ENCODE peak calls at places on chromosomes 1 and 21, in five cellular contexts. One of them, this sample, is unnamed.
A peak's percentile ranks its signal among the peaks of the same experiment; 100 is the strongest.

GRCh38 chr1:64459743-64460142 is 10.2 kb upstream of the CACHD1 start:
- DNase-seq in effector CD8-positive, alpha-beta T cell: no peak
- DNase-seq in cerebellar cortex: no peak
- DNase-seq in NCI-H1105 treated with DMSO at 0.1 percent for 48 hours: no peak
- DNase-seq in pancreas: no peak
- DNase-seq in this sample: no peak

GRCh38 chr1:2429780-2430591 is 17.6 kb upstream of the PEX10 start:
- DNase-seq in effector CD8-positive, alpha-beta T cell: no peak
- DNase-seq in cerebellar cortex: no peak
- DNase-seq in NCI-H1105 treated with DMSO at 0.1 percent for 48 hours: no peak
- DNase-seq in pancreas: no peak
- DNase-seq in this sample: no peak

GRCh38 chr1:121483961-121484424 is 299.2 kb downstream of the SRGAP2C start:
- DNase-seq in effector CD8-positive, alpha-beta T cell: no peak
- DNase-seq in cerebellar cortex: no peak
- DNase-seq in NCI-H1105 treated with DMSO at 0.1 percent for 48 hours: no peak
- DNase-seq in pancreas: no peak
- DNase-seq in this sample: peak; percentile 74

GRCh38 chr1:151372411-151372934 is at the start of gene SELENBP1:
- DNase-seq in effector CD8-positive, alpha-beta T cell: no peak
- DNase-seq in cerebellar cortex: no peak
- DNase-seq in NCI-H1105 treated with DMSO at 0.1 percent for 48 hours: peak; percentile 92
- DNase-seq in pancreas: peak; percentile 94
- DNase-seq in this sample: no peak

GRCh38 chr1:245997471-245998258 is 509.4 kb downstream of the SMYD3 start:
- DNase-seq in effector CD8-positive, alpha-beta T cell: no peak
- DNase-seq in cerebellar cortex: peak; percentile 58
- DNase-seq in NCI-H1105 treated with DMSO at 0.1 percent for 48 hours: no peak
- DNase-seq in pancreas: no peak
- DNase-seq in this sample: no peak

GRCh38 chr1:44534771-44535170 is 129.7 kb downstream of the RNF220 start:
- DNase-seq in effector CD8-positive, alpha-beta T cell: no peak
- DNase-seq in cerebellar cortex: no peak
- DNase-seq in NCI-H1105 treated with DMSO at 0.1 percent for 48 hours: no peak
- DNase-seq in pancreas: no peak
- DNase-seq in this sample: no peak

GRCh38 chr1:13806108-13806507 is 106.1 kb downstream of the PRDM2 start:
- DNase-seq in effector CD8-positive, alpha-beta T cell: no peak
- DNase-seq in cerebellar cortex: no peak
- DNase-seq in NCI-H1105 treated with DMSO at 0.1 percent for 48 hours: no peak
- DNase-seq in pancreas: no peak
- DNase-seq in this sample: no peak

GRCh38 chr1:87474098-87474497 is 145.4 kb downstream of the LMO4 start:
- DNase-seq in effector CD8-positive, alpha-beta T cell: no peak
- DNase-seq in cerebellar cortex: no peak
- DNase-seq in NCI-H1105 treated with DMSO at 0.1 percent for 48 hours: no peak
- DNase-seq in pancreas: no peak
- DNase-seq in this sample: no peak

GRCh38 chr1:154213274-154213673 is 7.1 kb upstream of the CFAP141 start:
- DNase-seq in effector CD8-positive, alpha-beta T cell: no peak
- DNase-seq in cerebellar cortex: no peak
- DNase-seq in NCI-H1105 treated with DMSO at 0.1 percent for 48 hours: no peak
- DNase-seq in pancreas: no peak
- DNase-seq in this sample: no peak

GRCh38 chr1:203055166-203055799 is 29.0 kb downstream of the PPFIA4 start:
- DNase-seq in effector CD8-positive, alpha-beta T cell: no peak
- DNase-seq in cerebellar cortex: no peak
- DNase-seq in NCI-H1105 treated with DMSO at 0.1 percent for 48 hours: no peak
- DNase-seq in pancreas: no peak
- DNase-seq in this sample: no peak

GRCh38 chr21:36908260-36908908 is 58.1 kb downstream of the HLCS start:
- DNase-seq in effector CD8-positive, alpha-beta T cell: no peak
- DNase-seq in cerebellar cortex: no peak
- DNase-seq in NCI-H1105 treated with DMSO at 0.1 percent for 48 hours: no peak
- DNase-seq in pancreas: no peak
- DNase-seq in this sample: peak; percentile 73

GRCh38 chr1:167627865-167628641 is 2.0 kb upstream of the RCSD1 start:
- DNase-seq in effector CD8-positive, alpha-beta T cell: peak; percentile 44
- DNase-seq in cerebellar cortex: no peak
- DNase-seq in NCI-H1105 treated with DMSO at 0.1 percent for 48 hours: no peak
- DNase-seq in pancreas: no peak
- DNase-seq in this sample: peak; percentile 42

GRCh38 chr1:7956218-7957032 is 5.1 kb upstream of the PARK7 start:
- DNase-seq in effector CD8-positive, alpha-beta T cell: no peak
- DNase-seq in cerebellar cortex: no peak
- DNase-seq in NCI-H1105 treated with DMSO at 0.1 percent for 48 hours: no peak
- DNase-seq in pancreas: no peak
- DNase-seq in this sample: peak; percentile 9

GRCh38 chr1:36966242-36966641 is 68.1 kb downstream of the GRIK3 start:
- DNase-seq in effector CD8-positive, alpha-beta T cell: no peak
- DNase-seq in cerebellar cortex: no peak
- DNase-seq in NCI-H1105 treated with DMSO at 0.1 percent for 48 hours: no peak
- DNase-seq in pancreas: no peak
- DNase-seq in this sample: no peak

GRCh38 chr21:28633803-28634572 is 358.7 kb downstream of the LTN1 start:
- DNase-seq in effector CD8-positive, alpha-beta T cell: no peak
- DNase-seq in cerebellar cortex: no peak
- DNase-seq in NCI-H1105 treated with DMSO at 0.1 percent for 48 hours: no peak
- DNase-seq in pancreas: no peak
- DNase-seq in this sample: peak; percentile 42

GRCh38 chr1:19655718-19656080 is 9.0 kb upstream of the HTR6 start:
- DNase-seq in effector CD8-positive, alpha-beta T cell: no peak
- DNase-seq in cerebellar cortex: no peak
- DNase-seq in NCI-H1105 treated with DMSO at 0.1 percent for 48 hours: no peak
- DNase-seq in pancreas: no peak
- DNase-seq in this sample: no peak

GRCh38 chr1:115198938-115199337 is 109.6 kb upstream of the TSPAN2 start:
- DNase-seq in effector CD8-positive, alpha-beta T cell: no peak
- DNase-seq in cerebellar cortex: no peak
- DNase-seq in NCI-H1105 treated with DMSO at 0.1 percent for 48 hours: peak; percentile 61
- DNase-seq in pancreas: no peak
- DNase-seq in this sample: peak; percentile 23

GRCh38 chr1:61496501-61496900 is 228.4 kb downstream of the TM2D1 start:
- DNase-seq in effector CD8-positive, alpha-beta T cell: no peak
- DNase-seq in cerebellar cortex: no peak
- DNase-seq in NCI-H1105 treated with DMSO at 0.1 percent for 48 hours: no peak
- DNase-seq in pancreas: no peak
- DNase-seq in this sample: no peak

GRCh38 chr1:213444224-213444623 is 393.2 kb downstream of the RPS6KC1 start:
- DNase-seq in effector CD8-positive, alpha-beta T cell: no peak
- DNase-seq in cerebellar cortex: no peak
- DNase-seq in NCI-H1105 treated with DMSO at 0.1 percent for 48 hours: no peak
- DNase-seq in pancreas: no peak
- DNase-seq in this sample: no peak

GRCh38 chr1:35111106-35111505 is 31.9 kb downstream of the ZMYM1 start:
- DNase-seq in effector CD8-positive, alpha-beta T cell: no peak
- DNase-seq in cerebellar cortex: no peak
- DNase-seq in NCI-H1105 treated with DMSO at 0.1 percent for 48 hours: no peak
- DNase-seq in pancreas: no peak
- DNase-seq in this sample: no peak

GRCh38 chr21:45148316-45149000 is 74.1 kb downstream of the ADARB1 start:
- DNase-seq in effector CD8-positive, alpha-beta T cell: no peak
- DNase-seq in cerebellar cortex: no peak
- DNase-seq in NCI-H1105 treated with DMSO at 0.1 percent for 48 hours: no peak
- DNase-seq in pancreas: no peak
- DNase-seq in this sample: no peak

GRCh38 chr1:94349853-94350252 is 68.3 kb upstream of the ABCD3 start:
- DNase-seq in effector CD8-positive, alpha-beta T cell: no peak
- DNase-seq in cerebellar cortex: peak; percentile 10
- DNase-seq in NCI-H1105 treated with DMSO at 0.1 percent for 48 hours: no peak
- DNase-seq in pancreas: no peak
- DNase-seq in this sample: no peak